ENCODE peak calls at places on chromosomes 16 and 17, in seven cellular contexts. One of them, this sample, is unnamed.

GRCh38 chr17:70863436-70864248 is 694.3 kb downstream of the KCNJ2 start:
- DNase-seq in fibroblast of pulmonary artery: peak; percentile 91
- DNase-seq in heart left ventricle: no peak
- DNase-seq in prostate gland: no peak
- DNase-seq in H1: no peak
- DNase-seq in gastrocnemius medialis: no peak
- DNase-seq in transverse colon: no peak
- DNase-seq in this sample: no peak

GRCh38 chr16:29811896-29812665 is at the start of gene PRRT2:
- DNase-seq in prostate gland: peak; percentile 34
- DNase-seq in gastrocnemius medialis: peak; percentile 39
- DNase-seq in H1: peak; percentile 80
- DNase-seq in heart left ventricle: peak; percentile 87
- DNase-seq in fibroblast of pulmonary artery: peak; percentile 48
- DNase-seq in transverse colon: peak; percentile 64
- DNase-seq in this sample: peak; percentile 38

GRCh38 chr17:50459081-50459676 is 9.5 kb downstream of the CHAD start:
- DNase-seq in H1: no peak
- DNase-seq in gastrocnemius medialis: no peak
- DNase-seq in transverse colon: peak; percentile 53
- DNase-seq in fibroblast of pulmonary artery: peak; percentile 23
- DNase-seq in heart left ventricle: no peak
- DNase-seq in prostate gland: peak; percentile 83
- DNase-seq in this sample: peak; percentile 17

GRCh38 chr17:55768946-55769624 is 18.2 kb downstream of the PCTP start:
- DNase-seq in heart left ventricle: no peak
- DNase-seq in fibroblast of pulmonary artery: peak; percentile 15
- DNase-seq in transverse colon: no peak
- DNase-seq in prostate gland: no peak
- DNase-seq in H1: no peak
- DNase-seq in gastrocnemius medialis: no peak
- DNase-seq in this sample: peak; percentile 65

GRCh38 chr17:78121801-78122220 is 6.7 kb downstream of the TMC6 start:
- DNase-seq in heart left ventricle: no peak
- DNase-seq in gastrocnemius medialis: no peak
- DNase-seq in fibroblast of pulmonary artery: no peak
- DNase-seq in H1: no peak
- DNase-seq in prostate gland: no peak
- DNase-seq in transverse colon: no peak
- DNase-seq in this sample: no peak

GRCh38 chr17:37523715-37524219 is 34.1 kb downstream of the DUSP14 start:
- DNase-seq in transverse colon: no peak
- DNase-seq in H1: peak; percentile 38
- DNase-seq in fibroblast of pulmonary artery: no peak
- DNase-seq in heart left ventricle: no peak
- DNase-seq in gastrocnemius medialis: no peak
- DNase-seq in prostate gland: no peak
- DNase-seq in this sample: no peak

GRCh38 chr17:40329981-40330794 is 21.2 kb downstream of the RARA start:
- DNase-seq in fibroblast of pulmonary artery: no peak
- DNase-seq in heart left ventricle: peak; percentile 85
- DNase-seq in transverse colon: peak; percentile 60
- DNase-seq in H1: no peak
- DNase-seq in prostate gland: peak; percentile 71
- DNase-seq in gastrocnemius medialis: peak; percentile 74
- DNase-seq in this sample: no peak

GRCh38 chr17:50151041-50151936 is 812 bp upstream of the PPP1R9B start:
- DNase-seq in gastrocnemius medialis: peak; percentile 86
- DNase-seq in transverse colon: peak; percentile 93
- DNase-seq in prostate gland: peak; percentile 86
- DNase-seq in H1: peak; percentile 90
- DNase-seq in heart left ventricle: peak; percentile 95
- DNase-seq in fibroblast of pulmonary artery: peak; percentile 94
- DNase-seq in this sample: peak; percentile 87

GRCh38 chr17:70423562-70423961 is 254.2 kb downstream of the KCNJ2 start:
- DNase-seq in transverse colon: no peak
- DNase-seq in prostate gland: no peak
- DNase-seq in gastrocnemius medialis: no peak
- DNase-seq in heart left ventricle: no peak
- DNase-seq in H1: no peak
- DNase-seq in fibroblast of pulmonary artery: no peak
- DNase-seq in this sample: no peak

GRCh38 chr17:73304971-73305786 is 6.6 kb downstream of the CDC42EP4 start:
- DNase-seq in transverse colon: peak; percentile 65
- DNase-seq in H1: peak; percentile 63
- DNase-seq in heart left ventricle: peak; percentile 81
- DNase-seq in fibroblast of pulmonary artery: peak; percentile 92
- DNase-seq in prostate gland: no peak
- DNase-seq in gastrocnemius medialis: peak; percentile 42
- DNase-seq in this sample: peak; percentile 84

GRCh38 chr16:30941600-30942420 is 7.1 kb upstream of the ORAI3 start:
- DNase-seq in prostate gland: peak; percentile 61
- DNase-seq in heart left ventricle: peak; percentile 88
- DNase-seq in gastrocnemius medialis: peak; percentile 81
- DNase-seq in transverse colon: peak; percentile 87
- DNase-seq in fibroblast of pulmonary artery: peak; percentile 70
- DNase-seq in H1: peak; percentile 87
- DNase-seq in this sample: peak; percentile 62

GRCh38 chr16:86941731-86942468 is 363.6 kb downstream of the FOXL1 start:
- DNase-seq in transverse colon: no peak
- DNase-seq in fibroblast of pulmonary artery: no peak
- DNase-seq in prostate gland: no peak
- DNase-seq in gastrocnemius medialis: no peak
- DNase-seq in H1: no peak
- DNase-seq in heart left ventricle: no peak
- DNase-seq in this sample: no peak

GRCh38 chr17:80252871-80253270 is 7.8 kb upstream of the RNF213 start:
- DNase-seq in gastrocnemius medialis: peak; percentile 46
- DNase-seq in transverse colon: peak; percentile 84
- DNase-seq in H1: peak; percentile 84
- DNase-seq in fibroblast of pulmonary artery: peak; percentile 20
- DNase-seq in heart left ventricle: no peak
- DNase-seq in prostate gland: peak; percentile 71
- DNase-seq in this sample: no peak

GRCh38 chr16:84009282-84009681 is 33.3 kb downstream of the SLC38A8 start:
- DNase-seq in prostate gland: no peak
- DNase-seq in fibroblast of pulmonary artery: no peak
- DNase-seq in transverse colon: no peak
- DNase-seq in gastrocnemius medialis: no peak
- DNase-seq in heart left ventricle: peak; percentile 20
- DNase-seq in H1: no peak
- DNase-seq in this sample: no peak

GRCh38 chr17:42982266-42982665 is 1.9 kb downstream of the RUNDC1 start:
- DNase-seq in fibroblast of pulmonary artery: no peak
- DNase-seq in transverse colon: no peak
- DNase-seq in prostate gland: peak; percentile 53
- DNase-seq in H1: no peak
- DNase-seq in gastrocnemius medialis: no peak
- DNase-seq in heart left ventricle: no peak
- DNase-seq in this sample: no peak

GRCh38 chr17:27370776-27371175 is 76.9 kb downstream of the WSB1 start:
- DNase-seq in transverse colon: no peak
- DNase-seq in prostate gland: no peak
- DNase-seq in gastrocnemius medialis: no peak
- DNase-seq in heart left ventricle: no peak
- DNase-seq in H1: no peak
- DNase-seq in fibroblast of pulmonary artery: no peak
- DNase-seq in this sample: no peak

GRCh38 chr17:60106377-60107059 is 27.8 kb upstream of the HEATR6 start:
- DNase-seq in transverse colon: no peak
- DNase-seq in heart left ventricle: no peak
- DNase-seq in prostate gland: peak; percentile 2
- DNase-seq in gastrocnemius medialis: no peak
- DNase-seq in H1: no peak
- DNase-seq in fibroblast of pulmonary artery: peak; percentile 51
- DNase-seq in this sample: peak; percentile 66

GRCh38 chr17:29567362-29568330 is 809 bp upstream of the ABHD15 start:
- DNase-seq in gastrocnemius medialis: peak; percentile 52
- DNase-seq in H1: peak; percentile 84
- DNase-seq in transverse colon: peak; percentile 80
- DNase-seq in prostate gland: peak; percentile 56
- DNase-seq in heart left ventricle: peak; percentile 84
- DNase-seq in fibroblast of pulmonary artery: no peak
- DNase-seq in this sample: peak; percentile 46
- TF ChIP-seq CTCF in gastrocnemius medialis: peak; percentile 18
- TF ChIP-seq CTCF in H1: peak; percentile 17
- TF ChIP-seq CTCF in transverse colon: peak; percentile 57
- TF ChIP-seq CTCF in prostate gland: no peak
- TF ChIP-seq CTCF in heart left ventricle: peak; percentile 58
- TF ChIP-seq CTCF in fibroblast of pulmonary artery: peak; percentile 19
- TF ChIP-seq CTCF in this sample: peak; percentile 39

GRCh38 chr16:8869212-8869987 is 594 bp upstream of the CARHSP1 start:
- DNase-seq in gastrocnemius medialis: no peak
- DNase-seq in prostate gland: no peak
- DNase-seq in heart left ventricle: no peak
- DNase-seq in H1: no peak
- DNase-seq in transverse colon: no peak
- DNase-seq in fibroblast of pulmonary artery: no peak
- DNase-seq in this sample: no peak
- H3K4me3 ChIP-seq in gastrocnemius medialis: peak overlapping the region; percentile 69
- H3K4me3 ChIP-seq in prostate gland: peak overlapping the region; percentile 56
- H3K4me3 ChIP-seq in heart left ventricle: peak overlapping the region; percentile 66
- H3K4me3 ChIP-seq in H1: peak overlapping the region; percentile 14
- H3K4me3 ChIP-seq in transverse colon: peak overlapping the region; percentile 57
- H3K4me3 ChIP-seq in fibroblast of pulmonary artery: peak overlapping the region; percentile 56
- H3K4me3 ChIP-seq in this sample: peak overlapping the region; percentile 58

GRCh38 chr17:63880706-63881105 is 1.0 kb downstream of the GH2 start:
- DNase-seq in transverse colon: no peak
- DNase-seq in heart left ventricle: no peak
- DNase-seq in fibroblast of pulmonary artery: no peak
- DNase-seq in H1: no peak
- DNase-seq in prostate gland: no peak
- DNase-seq in gastrocnemius medialis: no peak
- DNase-seq in this sample: no peak

GRCh38 chr17:63881935-63882601 is at the start of gene GH2:
- DNase-seq in fibroblast of pulmonary artery: peak; percentile 53
- DNase-seq in heart left ventricle: no peak
- DNase-seq in gastrocnemius medialis: peak; percentile 20
- DNase-seq in transverse colon: peak; percentile 50
- DNase-seq in H1: peak; percentile 88
- DNase-seq in prostate gland: peak; percentile 10
- DNase-seq in this sample: peak; percentile 36
- TF ChIP-seq CTCF in fibroblast of pulmonary artery: peak; percentile 64
- TF ChIP-seq CTCF in heart left ventricle: peak; percentile 45
- TF ChIP-seq CTCF in gastrocnemius medialis: peak; percentile 17
- TF ChIP-seq CTCF in transverse colon: peak; percentile 50
- TF ChIP-seq CTCF in H1: peak; percentile 72
- TF ChIP-seq CTCF in prostate gland: peak; percentile 13
- TF ChIP-seq CTCF in this sample: peak; percentile 66

GRCh38 chr17:81285179-81285878 is 9.8 kb downstream of the SLC38A10 start:
- DNase-seq in gastrocnemius medialis: peak; percentile 57
- DNase-seq in transverse colon: peak; percentile 58
- DNase-seq in prostate gland: no peak
- DNase-seq in heart left ventricle: peak; percentile 92
- DNase-seq in H1: no peak
- DNase-seq in fibroblast of pulmonary artery: peak; percentile 42
- DNase-seq in this sample: peak; percentile 12
- H3K4me3 ChIP-seq in gastrocnemius medialis: peak overlapping the region; percentile 31
- H3K4me3 ChIP-seq in transverse colon: peak overlapping the region; percentile 20
- H3K4me3 ChIP-seq in prostate gland: no peak overlapping the region
- H3K4me3 ChIP-seq in heart left ventricle: peak overlapping the region; percentile 38
- H3K4me3 ChIP-seq in H1: no peak overlapping the region
- H3K4me3 ChIP-seq in fibroblast of pulmonary artery: peak overlapping the region; percentile 24
- H3K4me3 ChIP-seq in this sample: no peak overlapping the region

GRCh38 chr16:76278086-76278485 is 885 bp downstream of the CNTNAP4 start:
- DNase-seq in fibroblast of pulmonary artery: no peak
- DNase-seq in prostate gland: no peak
- DNase-seq in transverse colon: no peak
- DNase-seq in gastrocnemius medialis: no peak
- DNase-seq in H1: no peak
- DNase-seq in heart left ventricle: no peak
- DNase-seq in this sample: no peak

GRCh38 chr16:76280421-76280820 is 3.2 kb downstream of the CNTNAP4 start:
- DNase-seq in H1: no peak
- DNase-seq in gastrocnemius medialis: no peak
- DNase-seq in fibroblast of pulmonary artery: no peak
- DNase-seq in prostate gland: no peak
- DNase-seq in transverse colon: no peak
- DNase-seq in heart left ventricle: no peak
- DNase-seq in this sample: no peak

GRCh38 chr16:76277099-76278030 is at the start of gene CNTNAP4:
- DNase-seq in fibroblast of pulmonary artery: no peak
- DNase-seq in heart left ventricle: no peak
- DNase-seq in H1: peak; percentile 73
- DNase-seq in prostate gland: no peak
- DNase-seq in gastrocnemius medialis: no peak
- DNase-seq in transverse colon: no peak
- DNase-seq in this sample: no peak

GRCh38 chr16:76278976-76279375 is 1.8 kb downstream of the CNTNAP4 start:
- DNase-seq in H1: no peak
- DNase-seq in prostate gland: no peak
- DNase-seq in fibroblast of pulmonary artery: peak; percentile 80
- DNase-seq in transverse colon: no peak
- DNase-seq in heart left ventricle: no peak
- DNase-seq in gastrocnemius medialis: no peak
- DNase-seq in this sample: no peak
- TF ChIP-seq CTCF in H1: peak; percentile 55
- TF ChIP-seq CTCF in prostate gland: no peak
- TF ChIP-seq CTCF in fibroblast of pulmonary artery: peak; percentile 54
- TF ChIP-seq CTCF in transverse colon: peak; percentile 21
- TF ChIP-seq CTCF in heart left ventricle: peak; percentile 19
- TF ChIP-seq CTCF in gastrocnemius medialis: no peak
- TF ChIP-seq CTCF in this sample: no peak

DNA sequence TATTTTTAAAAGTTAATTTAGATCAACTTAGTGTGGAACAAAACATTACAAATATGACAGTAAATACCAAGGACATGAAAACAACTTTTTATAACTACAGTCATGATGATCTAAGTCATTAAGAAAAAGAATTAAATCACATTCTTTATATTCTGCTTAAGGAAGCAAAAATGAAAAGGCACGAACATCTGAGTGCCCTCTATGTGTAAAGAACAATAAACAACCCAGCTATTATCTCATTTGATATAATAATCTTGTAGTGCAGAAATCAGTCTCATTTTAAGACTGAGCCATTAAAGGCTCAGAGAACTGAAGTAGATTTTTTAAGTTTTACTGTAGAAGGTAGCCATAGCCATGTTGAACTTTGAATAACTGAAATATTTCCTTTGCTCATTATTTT is 13.4 kb downstream of the MYO1D start:
- DNase-seq in fibroblast of pulmonary artery: no peak
- DNase-seq in H1: no peak
- DNase-seq in prostate gland: no peak
- DNase-seq in heart left ventricle: no peak
- DNase-seq in gastrocnemius medialis: no peak
- DNase-seq in transverse colon: no peak
- DNase-seq in this sample: no peak
- H3K4me3 ChIP-seq in fibroblast of pulmonary artery: no peak overlapping the region
- H3K4me3 ChIP-seq in H1: no peak overlapping the region
- H3K4me3 ChIP-seq in prostate gland: no peak overlapping the region
- H3K4me3 ChIP-seq in heart left ventricle: no peak overlapping the region
- H3K4me3 ChIP-seq in gastrocnemius medialis: no peak overlapping the region
- H3K4me3 ChIP-seq in transverse colon: no peak overlapping the region
- H3K4me3 ChIP-seq in this sample: no peak overlapping the region